ENCODE peak calls at places on chromosomes 2 and 18, in nine cellular contexts. Z is fibroblast of lung; J is testis; T is GM20000; U is CD8-positive, alpha-beta T cell; Y is K562; C is astrocyte; L is WTC11; A is heart right ventricle. W is an unnamed sample.

GRCh38 chr2:164725542-164725941 is 104.3 kb upstream of the GRB14 start:
- DNase-seq in Z (no peak), J (no peak), T (no peak), U (no peak), Y (no peak), C (no peak), L (no peak), A (no peak), W (no peak)

GRCh38 chr2:226965376-226965775 is 129.5 kb downstream of the RHBDD1 start:
- DNase-seq in Z (no peak), J (no peak), T (no peak), U (no peak), Y (no peak), C (peak; percentile 70), L (no peak), A (no peak), W (no peak)

GRCh38 chr2:197795277-197795676 is 9.1 kb upstream of the PLCL1 start:
- DNase-seq in Z (no peak), J (no peak), T (no peak), U (no peak), Y (no peak), C (no peak), L (no peak), A (no peak), W (no peak)

GRCh38 chr2:184793196-184793595 is 194.9 kb downstream of the ZNF804A start:
- DNase-seq in Z (no peak), J (no peak), T (no peak), U (no peak), Y (no peak), C (peak; percentile 50), L (no peak), A (no peak), W (no peak)

GRCh38 chr18:37242091-37242490 is 323.5 kb downstream of the CELF4 start:
- DNase-seq in Z (no peak), J (no peak), T (no peak), U (no peak), Y (no peak), C (no peak), L (no peak), A (no peak), W (no peak)

GRCh38 chr2:176083796-176084261 is at the start of gene EVX2:
- DNase-seq in Z (no peak), J (no peak), T (no peak), U (no peak), Y (no peak), C (no peak), L (no peak), A (no peak), W (no peak)

GRCh38 chr2:189379731-189380261 is 61.5 kb upstream of the WDR75 start:
- DNase-seq in Z (peak; percentile 18), J (no peak), T (no peak), U (no peak), Y (no peak), C (peak; percentile 51), L (no peak), A (no peak), W (no peak)

GRCh38 chr2:164622338-164623106 is 1.2 kb upstream of the GRB14 start:
- DNase-seq in Z (no peak), J (no peak), T (no peak), U (no peak), Y (no peak), C (no peak), L (peak; percentile 23), A (no peak), W (no peak)

GRCh38 chr2:217805679-217806479 is 196.9 kb downstream of the TNS1 start:
- DNase-seq in Z (no peak), J (no peak), T (no peak), U (no peak), Y (no peak), C (no peak), L (no peak), A (no peak), W (no peak)

GRCh38 chr2:164306872-164307271 is 314.4 kb downstream of the GRB14 start:
- DNase-seq in Z (no peak), J (no peak), T (no peak), U (no peak), Y (no peak), C (no peak), L (no peak), A (no peak), W (no peak)

GRCh38 chr2:45793998-45794720 is 142.7 kb downstream of the PRKCE start:
- DNase-seq in Z (peak; percentile 22), J (no peak), T (no peak), U (no peak), Y (no peak), C (peak; percentile 68), L (no peak), A (no peak), W (no peak)

GRCh38 chr2:235864746-235865535 is 303.2 kb downstream of the GBX2 start:
- DNase-seq in Z (no peak), J (no peak), T (no peak), U (no peak), Y (no peak), C (peak; percentile 29), L (peak; percentile 20), A (no peak), W (peak; percentile 10)

GRCh38 chr2:219017166-219017931 is 24.0 kb downstream of the CFAP65 start:
- DNase-seq in Z (no peak), J (no peak), T (no peak), U (no peak), Y (no peak), C (no peak), L (no peak), A (no peak), W (no peak)

GRCh38 chr2:88450925-88451575 is 1.4 kb downstream of the FOXI3 start:
- DNase-seq in Z (no peak), J (no peak), T (no peak), U (no peak), Y (no peak), C (no peak), L (no peak), A (no peak), W (no peak)

GRCh38 chr2:231088779-231089178 is 32.1 kb downstream of the PSMD1 start:
- DNase-seq in Z (no peak), J (no peak), T (no peak), U (no peak), Y (no peak), C (no peak), L (no peak), A (no peak), W (no peak)
- TF ChIP-seq CTCF in Z (no peak), J (no peak), T (no peak), U (no peak), Y (no peak), C (no peak), L (no peak), A (no peak), W (no peak)

GRCh38 chr2:99072556-99072955 is 69.0 kb upstream of the C2orf15 start:
- DNase-seq in Z (no peak), J (no peak), T (no peak), U (no peak), Y (no peak), C (no peak), L (no peak), A (no peak), W (no peak)

GRCh38 chr2:99066075-99066557 is 75.4 kb upstream of the C2orf15 start:
- DNase-seq in Z (peak; percentile 64), J (no peak), T (peak; percentile 47), U (no peak), Y (peak; percentile 27), C (peak; percentile 8), L (no peak), A (no peak), W (peak; percentile 20)

GRCh38 chr2:99067871-99068270 is 73.6 kb upstream of the C2orf15 start:
- DNase-seq in Z (no peak), J (no peak), T (no peak), U (no peak), Y (no peak), C (no peak), L (no peak), A (no peak), W (no peak)

DNA sequence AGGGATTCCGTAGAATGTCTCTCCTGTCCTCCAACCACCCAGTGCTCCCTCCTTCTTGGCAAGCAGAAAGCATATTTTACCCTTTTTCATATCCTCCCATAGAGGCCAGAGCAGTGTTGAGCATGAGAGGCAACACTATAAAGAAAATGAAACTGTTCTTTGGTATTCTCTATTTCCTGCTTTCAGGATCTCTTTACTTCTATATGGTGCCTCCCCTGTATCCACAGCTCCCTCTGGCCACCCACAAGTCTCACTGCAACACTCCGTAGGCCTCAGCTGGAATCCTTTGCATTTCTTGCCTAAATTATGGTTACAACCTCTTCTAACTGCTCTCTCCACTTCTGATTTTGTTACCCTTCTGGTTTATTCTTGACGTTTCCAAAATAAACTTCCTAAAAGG is 74.9 kb upstream of the C2orf15 start:
- DNase-seq in Z (peak; percentile 74), J (peak; percentile 45), T (peak; percentile 55), U (no peak), Y (peak; percentile 9), C (peak; percentile 41), L (no peak), A (no peak), W (peak; percentile 8)
- TF ChIP-seq CTCF in Z (peak; percentile 69), J (peak; percentile 23), T (no peak), U (no peak), Y (no peak), C (no peak), L (no peak), A (peak; percentile 43), W (peak; percentile 69)

GRCh38 chr18:31563778-31564177 is 27.9 kb upstream of the TTR start:
- DNase-seq in Z (no peak), J (no peak), T (no peak), U (no peak), Y (peak; percentile 21), C (no peak), L (no peak), A (no peak), W (no peak)
- TF ChIP-seq CTCF in Z (no peak), J (no peak), T (no peak), U (no peak), Y (no peak), C (no peak), L (no peak), A (peak; percentile 41), W (peak; percentile 9)

GRCh38 chr2:27262379-27263286 is at the start of gene SLC30A3:
- DNase-seq in Z (peak; percentile 28), J (peak; percentile 92), T (peak; percentile 94), U (no peak), Y (peak; percentile 81), C (no peak), L (peak; percentile 66), A (peak; percentile 77), W (no peak)
- TF ChIP-seq CTCF in Z (no peak), J (no peak), T (no peak), U (no peak), Y (peak; percentile 15), C (no peak), L (no peak), A (peak; percentile 15), W (no peak)

DNA sequence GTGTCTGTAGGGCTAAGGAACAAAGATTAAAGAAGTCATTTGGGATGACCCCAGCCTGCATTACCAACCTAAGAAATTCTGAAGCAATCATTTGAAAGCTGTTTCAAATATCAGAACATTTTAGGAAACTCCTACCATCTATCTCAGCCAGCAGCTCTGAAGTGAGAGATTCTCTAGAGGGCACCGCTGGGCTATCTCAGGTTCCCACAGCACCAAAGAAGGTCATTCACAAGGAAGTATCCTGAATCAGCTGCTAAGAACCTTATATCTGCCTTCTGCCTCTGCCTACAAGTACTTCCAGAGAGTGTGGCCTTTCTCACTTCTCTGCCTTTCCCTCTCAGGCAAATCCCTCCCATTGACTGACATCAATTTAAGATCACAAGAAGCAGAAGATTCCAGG is 13.4 kb upstream of the EVA1A start:
- DNase-seq in Z (no peak), J (no peak), T (no peak), U (no peak), Y (no peak), C (no peak), L (no peak), A (no peak), W (no peak)
- TF ChIP-seq CTCF in Z (no peak), J (no peak), T (no peak), U (no peak), Y (no peak), C (no peak), L (no peak), A (no peak), W (no peak)